ENCODE peak calls at places on chromosome 17, in seven cellular contexts. O, U, T, Q, C, E and J are unnamed samples.

GRCh38 chr17:82228842-82229685 is at the start of gene SLC16A3:
- DNase-seq in O (peak), U (peak), T (peak), Q (peak), C (peak), E (peak), J (peak)

GRCh38 chr17:79652999-79653643 is 42.3 kb upstream of the RBFOX3 start:
- DNase-seq in O (no peak), U (no peak), T (no peak), Q (no peak), C (no peak), E (no peak), J (no peak)

GRCh38 chr17:50062323-50063243 is 6.7 kb downstream of the ITGA3 start:
- DNase-seq in O (peak), U (no peak), T (peak), Q (peak), C (peak), E (peak), J (no peak)

GRCh38 chr17:60439501-60439900 is 17.2 kb downstream of the CHCT1 start:
- DNase-seq in O (peak), U (no peak), T (no peak), Q (peak), C (peak), E (peak), J (peak)

GRCh38 chr17:48030531-48030930 is 7.1 kb downstream of the COPZ2 start:
- DNase-seq in O (peak), U (no peak), T (no peak), Q (peak), C (no peak), E (no peak), J (no peak)

GRCh38 chr17:57442914-57443571 is 186.7 kb downstream of the MSI2 start:
- DNase-seq in O (peak), U (peak), T (no peak), Q (peak), C (peak), E (no peak), J (peak)

GRCh38 chr17:76840884-76841775 is 27.1 kb upstream of the MGAT5B start:
- DNase-seq in O (no peak), U (no peak), T (no peak), Q (no peak), C (no peak), E (no peak), J (no peak)

GRCh38 chr17:81428521-81428920 is 33.3 kb downstream of the BAHCC1 start:
- DNase-seq in O (no peak), U (no peak), T (no peak), Q (no peak), C (no peak), E (no peak), J (peak)

GRCh38 chr17:16191604-16192003 is 23.7 kb downstream of the NCOR1 start:
- DNase-seq in O (no peak), U (no peak), T (no peak), Q (no peak), C (no peak), E (no peak), J (no peak)

GRCh38 chr17:35715416-35715815 is 16.0 kb upstream of the RASL10B start:
- DNase-seq in O (no peak), U (no peak), T (no peak), Q (no peak), C (no peak), E (no peak), J (no peak)

GRCh38 chr17:4550534-4551039 is 4.6 kb downstream of the MYBBP1A start:
- DNase-seq in O (no peak), U (no peak), T (no peak), Q (no peak), C (no peak), E (no peak), J (no peak)

GRCh38 chr17:59369026-59369724 is 37.7 kb downstream of the YPEL2 start:
- DNase-seq in O (peak), U (no peak), T (no peak), Q (peak), C (no peak), E (no peak), J (no peak)

GRCh38 chr17:16040710-16041251 is 41.2 kb downstream of the TTC19 start:
- DNase-seq in O (peak), U (no peak), T (peak), Q (peak), C (no peak), E (peak), J (no peak)

GRCh38 chr17:63542942-63543821 is 7.1 kb upstream of the DCAF7 start:
- DNase-seq in O (no peak), U (no peak), T (no peak), Q (no peak), C (no peak), E (no peak), J (no peak)

GRCh38 chr17:19301973-19302372 is 60.5 kb downstream of the B9D1 start:
- DNase-seq in O (no peak), U (no peak), T (no peak), Q (no peak), C (no peak), E (no peak), J (no peak)

GRCh38 chr17:4987767-4988083 is 250 bp upstream of the CAMTA2 start:
- DNase-seq in O (no peak), U (no peak), T (no peak), Q (no peak), C (no peak), E (no peak), J (no peak)

GRCh38 chr17:50267074-50267841 is 7.0 kb upstream of the TMEM92 start:
- DNase-seq in O (peak), U (no peak), T (peak), Q (peak), C (no peak), E (peak), J (no peak)

GRCh38 chr17:28551421-28552186 is 820 bp downstream of the UNC119 start:
- DNase-seq in O (peak), U (no peak), T (peak), Q (no peak), C (peak), E (no peak), J (no peak)

GRCh38 chr17:82933911-82934310 is 94.1 kb upstream of the ZNF750 start:
- DNase-seq in O (no peak), U (no peak), T (no peak), Q (no peak), C (no peak), E (no peak), J (no peak)

GRCh38 chr17:50945779-50946222 is 79.6 kb upstream of the TOB1 start:
- DNase-seq in O (no peak), U (no peak), T (no peak), Q (no peak), C (no peak), E (no peak), J (no peak)

GRCh38 chr17:45855691-45856315 is 11.1 kb downstream of the SPPL2C start:
- DNase-seq in O (no peak), U (no peak), T (no peak), Q (no peak), C (no peak), E (no peak), J (no peak)

GRCh38 chr17:6475411-6475810 is 31.2 kb downstream of the PIMREG start:
- DNase-seq in O (no peak), U (no peak), T (no peak), Q (no peak), C (no peak), E (peak), J (no peak)

GRCh38 chr17:46742539-46743270 is 75.8 kb downstream of the WNT3 start:
- DNase-seq in O (peak), U (no peak), T (peak), Q (peak), C (peak), E (peak), J (peak)

GRCh38 chr17:49985310-49985990 is 9.6 kb downstream of the DLX3 start:
- DNase-seq in O (no peak), U (no peak), T (no peak), Q (no peak), C (no peak), E (no peak), J (peak)

GRCh38 chr17:72465191-72466024 is 344.6 kb downstream of the SOX9 start:
- DNase-seq in O (peak), U (no peak), T (peak), Q (peak), C (peak), E (peak), J (peak)

GRCh38 chr17:67121317-67121887 is 77.0 kb downstream of the CACNG1 start:
- DNase-seq in O (peak), U (no peak), T (no peak), Q (peak), C (no peak), E (no peak), J (no peak)

GRCh38 chr17:61556224-61557188 is 34.5 kb downstream of the NACA2 start:
- DNase-seq in O (peak), U (no peak), T (no peak), Q (no peak), C (no peak), E (peak), J (no peak)

GRCh38 chr17:73156166-73156840 is 8.5 kb upstream of the SSTR2 start:
- DNase-seq in O (peak), U (peak), T (peak), Q (peak), C (peak), E (peak), J (peak)

GRCh38 chr17:17606416-17607000 is 15.0 kb upstream of the PEMT start:
- DNase-seq in O (peak), U (no peak), T (no peak), Q (no peak), C (peak), E (no peak), J (no peak)

GRCh38 chr17:82213251-82214011 is 789 bp upstream of the CCDC57 start:
- DNase-seq in O (peak), U (no peak), T (peak), Q (peak), C (peak), E (peak), J (peak)

GRCh38 chr17:46003907-46004748 is 5.1 kb downstream of the STH start:
- DNase-seq in O (peak), U (no peak), T (peak), Q (peak), C (no peak), E (peak), J (no peak)

GRCh38 chr17:38544175-38544838 is 61.4 kb downstream of the SRCIN1 start:
- DNase-seq in O (no peak), U (no peak), T (no peak), Q (no peak), C (no peak), E (no peak), J (peak)

GRCh38 chr17:43155666-43156065 is 15.3 kb upstream of the NBR1 start:
- DNase-seq in O (no peak), U (no peak), T (no peak), Q (no peak), C (no peak), E (no peak), J (no peak)

DNA sequence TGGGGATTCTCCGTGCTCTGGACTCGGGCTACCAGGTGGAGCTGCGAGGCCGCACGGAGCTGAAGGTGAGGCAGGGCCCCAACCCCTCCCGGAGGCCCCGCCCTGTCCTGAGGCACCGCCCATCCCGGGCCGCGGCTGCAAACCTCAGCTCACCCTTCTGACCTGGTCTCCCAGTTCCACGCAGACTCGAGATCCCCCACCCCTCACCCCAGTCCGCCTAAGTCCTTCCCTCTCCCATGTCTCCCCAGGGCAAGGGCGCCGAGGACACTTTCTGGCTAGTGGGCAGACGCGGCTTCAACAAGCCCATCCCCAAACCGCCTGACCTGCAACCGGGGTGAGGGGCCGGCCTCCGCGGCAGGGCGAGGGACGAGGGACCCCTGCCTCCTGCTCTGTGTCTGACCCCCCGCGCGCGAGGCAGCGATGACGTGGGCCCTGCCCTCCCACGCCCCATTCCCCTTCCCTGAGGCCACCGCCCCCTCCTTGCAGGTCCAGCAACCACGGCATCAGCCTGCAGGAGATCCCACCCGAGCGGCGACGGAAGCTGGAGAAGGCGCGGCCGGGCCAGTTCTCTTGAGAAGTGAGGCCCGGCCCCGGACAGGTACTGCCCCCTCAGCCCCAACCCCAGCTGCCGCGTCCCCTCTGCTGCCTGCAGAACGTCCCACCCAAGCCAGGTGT is 13.7 kb downstream of the GUCY2D start:
- DNase-seq in O (no peak), U (no peak), T (no peak), Q (no peak), C (no peak), E (no peak), J (no peak)
- H3K4me3 ChIP-seq in O (no peak), U (peak), T (peak), Q (peak), C (peak), E (peak), J (no peak)

DNA sequence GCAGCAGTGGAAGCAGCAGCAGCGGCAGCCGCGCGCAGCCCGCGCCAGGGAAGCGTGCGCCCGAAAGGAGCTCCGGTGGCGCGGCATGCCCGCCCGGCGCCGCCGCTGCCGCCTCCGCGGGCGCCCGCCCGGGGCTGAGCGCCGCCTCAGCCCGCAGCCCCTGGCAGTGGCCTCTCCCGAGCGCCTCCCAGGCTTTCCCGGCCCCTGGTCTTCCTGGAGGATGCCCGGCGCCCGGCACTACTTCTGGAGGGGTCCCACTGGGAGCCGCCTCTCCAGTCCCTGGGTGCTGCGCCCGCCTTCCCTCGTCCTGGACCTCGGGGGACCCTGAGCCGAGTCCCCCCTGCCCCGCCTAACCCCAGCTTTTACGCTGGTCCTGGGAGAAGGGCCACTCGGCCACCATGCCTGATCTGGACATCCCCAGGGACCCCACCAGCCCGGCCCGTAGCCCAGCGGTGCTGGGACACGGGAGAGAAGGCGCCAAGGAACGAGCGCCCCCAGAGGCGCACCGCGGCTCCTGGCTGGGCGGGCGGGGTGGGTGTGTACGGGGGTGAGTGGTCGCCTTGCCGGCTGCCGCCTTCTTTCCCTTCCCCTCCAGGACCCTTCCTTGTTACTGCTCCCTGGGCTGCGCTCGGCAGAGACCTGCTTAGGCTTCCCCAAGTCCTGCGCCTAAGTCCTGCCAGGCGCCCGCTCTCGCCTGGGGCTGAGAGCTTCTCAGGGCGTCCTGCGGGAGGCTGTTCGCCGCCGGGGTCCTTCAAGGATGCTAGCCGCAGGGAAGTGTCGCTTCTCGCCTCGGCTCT is 713 bp downstream of the ASIC2 start:
- DNase-seq in O (no peak), U (no peak), T (peak), Q (no peak), C (peak), E (peak), J (no peak)
- H3K4me3 ChIP-seq in O (no peak), U (no peak), T (peak), Q (no peak), C (peak), E (peak), J (no peak)

GRCh38 chr17:32801193-32801592 is 75.7 kb downstream of the MYO1D start:
- DNase-seq in O (no peak), U (no peak), T (no peak), Q (no peak), C (no peak), E (no peak), J (no peak)

GRCh38 chr17:32805029-32805976 is 71.6 kb downstream of the MYO1D start:
- DNase-seq in O (no peak), U (no peak), T (no peak), Q (no peak), C (peak), E (no peak), J (no peak)

GRCh38 chr17:32803544-32803943 is 73.4 kb downstream of the MYO1D start:
- DNase-seq in O (peak), U (no peak), T (peak), Q (peak), C (peak), E (no peak), J (no peak)

GRCh38 chr17:32801641-32802040 is 75.3 kb downstream of the MYO1D start:
- DNase-seq in O (no peak), U (no peak), T (no peak), Q (no peak), C (no peak), E (no peak), J (no peak)

GRCh38 chr17:32802306-32802705 is 74.6 kb downstream of the MYO1D start:
- DNase-seq in O (no peak), U (no peak), T (no peak), Q (no peak), C (no peak), E (no peak), J (no peak)
- H3K4me3 ChIP-seq in O (no peak), U (no peak), T (no peak), Q (no peak), C (no peak), E (no peak), J (no peak)

DNA sequence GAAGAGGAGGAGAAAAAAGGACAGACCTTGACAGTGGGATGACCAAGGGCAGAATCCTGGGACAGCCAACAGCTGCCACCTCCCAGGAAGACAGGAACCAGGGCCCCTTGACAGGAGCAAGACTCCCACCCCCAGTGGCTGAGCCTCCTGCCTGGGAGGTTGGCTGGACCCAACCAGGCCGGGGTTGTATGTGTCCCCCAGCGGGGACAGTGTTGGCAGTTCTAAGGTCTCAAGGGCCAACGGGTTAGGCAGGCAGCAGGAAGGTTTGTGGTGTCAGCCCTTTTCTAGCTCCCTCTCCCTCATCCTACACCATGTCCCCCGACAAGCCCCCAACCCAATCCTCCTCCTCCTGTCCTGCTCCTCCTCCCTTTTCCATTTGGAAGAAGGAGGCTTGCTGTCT is 126.2 kb downstream of the MRM1 start:
- DNase-seq in O (no peak), U (no peak), T (no peak), Q (no peak), C (no peak), E (no peak), J (no peak)
- H3K4me3 ChIP-seq in O (no peak), U (no peak), T (no peak), Q (no peak), C (no peak), E (no peak), J (no peak)

GRCh38 chr17:32490101-32490482 is 3.3 kb downstream of the CDK5R1 start:
- DNase-seq in O (no peak), U (no peak), T (no peak), Q (no peak), C (no peak), E (no peak), J (no peak)
- H3K4me3 ChIP-seq in O (no peak), U (peak), T (no peak), Q (no peak), C (no peak), E (no peak), J (no peak)

DNA sequence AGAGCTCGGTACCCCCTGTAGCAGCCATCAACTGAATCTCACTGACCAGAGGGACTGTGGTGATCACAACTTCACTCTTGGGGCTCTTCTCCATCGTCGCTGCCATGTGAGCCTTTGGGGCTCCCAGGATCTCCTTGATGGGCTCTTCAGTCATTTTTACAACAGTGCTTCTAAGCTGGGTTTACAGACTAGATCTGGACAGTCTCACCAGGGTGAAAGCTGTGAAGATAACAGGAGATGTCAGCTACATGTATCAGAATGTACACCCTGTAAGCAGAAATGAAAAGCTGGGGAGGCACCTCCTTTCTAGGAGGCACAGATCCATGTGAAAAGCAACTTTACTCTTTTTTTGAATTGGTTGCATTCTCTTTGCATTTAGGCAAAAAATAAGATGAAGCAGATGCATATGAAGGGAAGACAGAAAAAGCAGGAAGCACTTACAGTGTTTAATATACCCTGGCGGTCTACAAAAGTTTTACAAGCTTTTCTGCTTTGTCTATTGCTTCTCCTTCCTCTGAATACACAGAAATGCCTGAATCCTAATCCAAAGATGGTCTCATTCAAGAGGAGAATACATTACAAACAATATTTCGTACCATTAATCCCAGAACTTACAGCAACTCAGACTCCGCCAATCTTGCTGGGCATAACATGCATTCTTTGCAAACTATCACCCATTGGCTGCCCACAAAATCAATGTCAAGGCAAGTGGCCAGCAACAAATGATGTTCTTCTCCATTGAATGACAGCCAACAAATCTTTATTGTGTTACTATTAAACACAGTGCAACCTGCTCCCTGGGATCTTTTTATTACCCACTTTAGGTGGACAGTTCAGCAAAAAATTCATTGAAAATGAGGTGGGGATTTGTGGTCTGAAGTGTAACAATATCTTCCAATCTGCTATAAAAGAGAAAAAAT is 1.5 kb downstream of the TMEM100 start:
- DNase-seq in O (no peak), U (no peak), T (no peak), Q (no peak), C (no peak), E (no peak), J (peak)
- H3K4me3 ChIP-seq in O (no peak), U (no peak), T (no peak), Q (no peak), C (no peak), E (no peak), J (no peak)

DNA sequence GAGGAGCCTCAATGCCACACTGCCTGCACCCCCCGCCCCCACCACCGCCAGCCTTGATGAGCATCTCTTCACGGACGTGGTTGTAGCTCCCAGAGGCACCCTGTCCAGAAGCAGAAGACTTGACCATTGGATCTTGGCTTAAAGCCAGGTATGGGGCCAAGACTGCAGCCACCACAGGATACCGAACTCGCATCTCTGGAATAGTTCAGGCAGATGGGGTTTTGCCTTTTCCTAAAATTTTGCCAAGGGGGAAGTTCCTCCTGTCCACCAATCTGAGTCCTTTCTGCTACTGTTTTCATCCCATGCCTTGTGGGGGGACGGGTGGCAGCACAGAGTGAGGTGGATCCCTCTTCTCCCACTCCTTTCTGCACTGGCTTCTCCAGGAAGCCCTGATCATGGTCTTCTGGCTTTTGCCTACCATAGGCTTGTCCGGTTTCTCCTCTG is 939 bp downstream of the CORO6 start:
- DNase-seq in O (peak), U (no peak), T (no peak), Q (peak), C (no peak), E (no peak), J (no peak)
- H3K4me3 ChIP-seq in O (peak), U (no peak), T (peak), Q (peak), C (no peak), E (peak), J (no peak)